ENCODE peak calls at places on chromosomes 12 and 14, in six cellular contexts. One of them, this sample, is unnamed.

GRCh38 chr14:102772781-102773570 is 4.3 kb upstream of the TRAF3 start:
- DNase-seq in coronary artery: no peak
- DNase-seq in brain microvascular endothelial cell: no peak
- DNase-seq in GM13976: no peak
- DNase-seq in fibroblast of mammary gland: no peak
- DNase-seq in midbrain: no peak
- DNase-seq in this sample: no peak

GRCh38 chr12:110661337-110661972 is 27.5 kb downstream of the HVCN1 start:
- DNase-seq in coronary artery: no peak
- DNase-seq in fibroblast of mammary gland: no peak
- DNase-seq in brain microvascular endothelial cell: no peak
- DNase-seq in GM13976: peak
- DNase-seq in midbrain: no peak
- DNase-seq in this sample: no peak

GRCh38 chr12:108191938-108192337 is 62.9 kb downstream of the WSCD2 start:
- DNase-seq in fibroblast of mammary gland: no peak
- DNase-seq in midbrain: no peak
- DNase-seq in coronary artery: no peak
- DNase-seq in GM13976: no peak
- DNase-seq in brain microvascular endothelial cell: no peak
- DNase-seq in this sample: no peak

GRCh38 chr12:3977621-3978020 is 104.4 kb upstream of the PARP11 start:
- DNase-seq in brain microvascular endothelial cell: no peak
- DNase-seq in GM13976: no peak
- DNase-seq in midbrain: no peak
- DNase-seq in fibroblast of mammary gland: no peak
- DNase-seq in coronary artery: peak
- DNase-seq in this sample: no peak

GRCh38 chr14:60807247-60807646 is 72.7 kb downstream of the MNAT1 start:
- DNase-seq in coronary artery: no peak
- DNase-seq in fibroblast of mammary gland: no peak
- DNase-seq in brain microvascular endothelial cell: no peak
- DNase-seq in midbrain: no peak
- DNase-seq in GM13976: no peak
- DNase-seq in this sample: no peak

GRCh38 chr12:926641-927040 is 22.9 kb downstream of the RAD52 start:
- DNase-seq in midbrain: no peak
- DNase-seq in fibroblast of mammary gland: no peak
- DNase-seq in coronary artery: no peak
- DNase-seq in brain microvascular endothelial cell: no peak
- DNase-seq in GM13976: no peak
- DNase-seq in this sample: no peak

GRCh38 chr14:105292810-105293711 is 7.7 kb downstream of the BRF1 start:
- DNase-seq in coronary artery: no peak
- DNase-seq in brain microvascular endothelial cell: no peak
- DNase-seq in fibroblast of mammary gland: no peak
- DNase-seq in GM13976: no peak
- DNase-seq in midbrain: no peak
- DNase-seq in this sample: no peak

GRCh38 chr12:54984602-54985376 is at the start of gene TESPA1:
- DNase-seq in fibroblast of mammary gland: peak
- DNase-seq in GM13976: peak
- DNase-seq in midbrain: no peak
- DNase-seq in coronary artery: no peak
- DNase-seq in brain microvascular endothelial cell: no peak
- DNase-seq in this sample: peak

GRCh38 chr14:65620195-65620594 is 207.7 kb downstream of the FUT8 start:
- DNase-seq in coronary artery: no peak
- DNase-seq in GM13976: no peak
- DNase-seq in midbrain: no peak
- DNase-seq in brain microvascular endothelial cell: no peak
- DNase-seq in fibroblast of mammary gland: peak
- DNase-seq in this sample: no peak

GRCh38 chr12:109879332-109880048 is 851 bp downstream of the GLTP start:
- DNase-seq in coronary artery: no peak
- DNase-seq in midbrain: peak
- DNase-seq in fibroblast of mammary gland: peak
- DNase-seq in brain microvascular endothelial cell: no peak
- DNase-seq in GM13976: no peak
- DNase-seq in this sample: no peak

GRCh38 chr14:34684578-34684977 is 29.8 kb downstream of the CFL2 start:
- DNase-seq in coronary artery: no peak
- DNase-seq in GM13976: no peak
- DNase-seq in brain microvascular endothelial cell: no peak
- DNase-seq in fibroblast of mammary gland: peak
- DNase-seq in midbrain: no peak
- DNase-seq in this sample: no peak

GRCh38 chr12:13049816-13050215 is 5.6 kb downstream of the FAM234B start:
- DNase-seq in fibroblast of mammary gland: peak
- DNase-seq in midbrain: no peak
- DNase-seq in coronary artery: no peak
- DNase-seq in brain microvascular endothelial cell: peak
- DNase-seq in GM13976: no peak
- DNase-seq in this sample: no peak

GRCh38 chr12:57603758-57604453 is 718 bp upstream of the DTX3 start:
- DNase-seq in brain microvascular endothelial cell: peak
- DNase-seq in coronary artery: peak
- DNase-seq in GM13976: no peak
- DNase-seq in fibroblast of mammary gland: peak
- DNase-seq in midbrain: peak
- DNase-seq in this sample: no peak

GRCh38 chr12:65470261-65470660 is 191.8 kb downstream of the MSRB3 start:
- DNase-seq in fibroblast of mammary gland: peak
- DNase-seq in coronary artery: no peak
- DNase-seq in GM13976: no peak
- DNase-seq in brain microvascular endothelial cell: no peak
- DNase-seq in midbrain: no peak
- DNase-seq in this sample: no peak

GRCh38 chr14:58426819-58427288 is 477 bp downstream of the TIMM9 start:
- DNase-seq in GM13976: peak
- DNase-seq in fibroblast of mammary gland: peak
- DNase-seq in midbrain: peak
- DNase-seq in brain microvascular endothelial cell: peak
- DNase-seq in coronary artery: peak
- DNase-seq in this sample: peak

GRCh38 chr12:110861729-110862128 is 14.9 kb downstream of the CCDC63 start:
- DNase-seq in fibroblast of mammary gland: no peak
- DNase-seq in brain microvascular endothelial cell: no peak
- DNase-seq in coronary artery: no peak
- DNase-seq in midbrain: no peak
- DNase-seq in GM13976: no peak
- DNase-seq in this sample: no peak

GRCh38 chr14:76322594-76323220 is 53.2 kb upstream of the ESRRB start:
- DNase-seq in fibroblast of mammary gland: no peak
- DNase-seq in midbrain: no peak
- DNase-seq in GM13976: no peak
- DNase-seq in brain microvascular endothelial cell: no peak
- DNase-seq in coronary artery: no peak
- DNase-seq in this sample: no peak

GRCh38 chr14:69500736-69501135 is 16.2 kb downstream of the PLEKHD1 start:
- DNase-seq in midbrain: no peak
- DNase-seq in GM13976: no peak
- DNase-seq in fibroblast of mammary gland: no peak
- DNase-seq in coronary artery: no peak
- DNase-seq in brain microvascular endothelial cell: no peak
- DNase-seq in this sample: no peak

GRCh38 chr14:21053184-21054122 is 4.2 kb upstream of the RNASE8 start:
- DNase-seq in GM13976: no peak
- DNase-seq in brain microvascular endothelial cell: no peak
- DNase-seq in midbrain: no peak
- DNase-seq in fibroblast of mammary gland: no peak
- DNase-seq in coronary artery: no peak
- DNase-seq in this sample: no peak

GRCh38 chr14:89029961-89030694 is 205.7 kb downstream of the TTC8 start:
- DNase-seq in midbrain: no peak
- DNase-seq in fibroblast of mammary gland: no peak
- DNase-seq in coronary artery: no peak
- DNase-seq in brain microvascular endothelial cell: no peak
- DNase-seq in GM13976: no peak
- DNase-seq in this sample: no peak

GRCh38 chr14:40053396-40053795 is 621.2 kb upstream of the FBXO33 start:
- DNase-seq in brain microvascular endothelial cell: no peak
- DNase-seq in fibroblast of mammary gland: no peak
- DNase-seq in GM13976: no peak
- DNase-seq in coronary artery: no peak
- DNase-seq in midbrain: no peak
- DNase-seq in this sample: no peak

GRCh38 chr12:103373088-103373523 is 122.7 kb downstream of the C12orf42 start:
- DNase-seq in midbrain: no peak
- DNase-seq in brain microvascular endothelial cell: no peak
- DNase-seq in GM13976: no peak
- DNase-seq in coronary artery: no peak
- DNase-seq in fibroblast of mammary gland: no peak
- DNase-seq in this sample: no peak

GRCh38 chr12:67354966-67355365 is 85.8 kb downstream of the CAND1 start:
- DNase-seq in GM13976: no peak
- DNase-seq in coronary artery: no peak
- DNase-seq in brain microvascular endothelial cell: no peak
- DNase-seq in midbrain: no peak
- DNase-seq in fibroblast of mammary gland: peak
- DNase-seq in this sample: no peak

GRCh38 chr14:87994974-87995373 is 2.0 kb upstream of the GALC start:
- DNase-seq in fibroblast of mammary gland: no peak
- DNase-seq in brain microvascular endothelial cell: no peak
- DNase-seq in midbrain: no peak
- DNase-seq in GM13976: peak
- DNase-seq in coronary artery: no peak
- DNase-seq in this sample: no peak

GRCh38 chr14:57749267-57749666 is 116.6 kb downstream of the SLC35F4 start:
- DNase-seq in fibroblast of mammary gland: peak
- DNase-seq in midbrain: no peak
- DNase-seq in brain microvascular endothelial cell: peak
- DNase-seq in coronary artery: no peak
- DNase-seq in GM13976: no peak
- DNase-seq in this sample: no peak

GRCh38 chr12:24719293-24719721 is 229.6 kb downstream of the BCAT1 start:
- DNase-seq in fibroblast of mammary gland: peak
- DNase-seq in GM13976: no peak
- DNase-seq in brain microvascular endothelial cell: peak
- DNase-seq in coronary artery: no peak
- DNase-seq in midbrain: no peak
- DNase-seq in this sample: peak

GRCh38 chr12:85029456-85029855 is 6.6 kb downstream of the TSPAN19 start:
- DNase-seq in brain microvascular endothelial cell: no peak
- DNase-seq in GM13976: peak
- DNase-seq in fibroblast of mammary gland: peak
- DNase-seq in coronary artery: no peak
- DNase-seq in midbrain: peak
- DNase-seq in this sample: no peak

GRCh38 chr12:39230086-39230485 is 212.8 kb downstream of the KIF21A start:
- DNase-seq in midbrain: no peak
- DNase-seq in brain microvascular endothelial cell: peak
- DNase-seq in coronary artery: no peak
- DNase-seq in fibroblast of mammary gland: peak
- DNase-seq in GM13976: no peak
- DNase-seq in this sample: no peak

GRCh38 chr12:84186433-84186832 is 726.2 kb downstream of the SLC6A15 start:
- DNase-seq in coronary artery: no peak
- DNase-seq in brain microvascular endothelial cell: no peak
- DNase-seq in midbrain: no peak
- DNase-seq in fibroblast of mammary gland: no peak
- DNase-seq in GM13976: no peak
- DNase-seq in this sample: no peak

GRCh38 chr14:47103781-47104180 is 452.2 kb upstream of the RPL10L start:
- DNase-seq in brain microvascular endothelial cell: no peak
- DNase-seq in midbrain: no peak
- DNase-seq in fibroblast of mammary gland: no peak
- DNase-seq in coronary artery: no peak
- DNase-seq in GM13976: no peak
- DNase-seq in this sample: no peak

GRCh38 chr12:93776581-93777018 is 99.4 kb downstream of the CRADD start:
- DNase-seq in GM13976: no peak
- DNase-seq in coronary artery: no peak
- DNase-seq in midbrain: peak
- DNase-seq in fibroblast of mammary gland: peak
- DNase-seq in brain microvascular endothelial cell: peak
- DNase-seq in this sample: no peak

This sample was measured in stimulated activated CD4-positive, alpha-beta T cell treated with anti-CD3 and anti-CD28 coated beads, Interleukin-12 subunit alpha, Interleukin-12 subunit beta, amount 100 ng/mL, for 48 hours.